ENCODE peak calls at places on chromosomes 6 and 20, in four cellular contexts. R is GM12878, H is HepG2, P is K562. Q is an unnamed sample.

GRCh38 chr6:110039996-110040383 is 61.9 kb downstream of the GPR6 start:
- DNase-seq in H (no peak), P (no peak), R (no peak), Q (peak; percentile 35)

GRCh38 chr6:163369122-163369521 is 45.4 kb upstream of the QKI start:
- DNase-seq in H (no peak), P (no peak), R (no peak), Q (no peak)

GRCh38 chr6:160004419-160005160 is 35.7 kb downstream of the IGF2R start:
- DNase-seq in H (no peak), R (no peak), P (no peak), Q (no peak)

GRCh38 chr20:46407671-46407996 is 1.2 kb upstream of the ELMO2 start:
- DNase-seq in P (no peak), H (no peak), R (no peak), Q (no peak)

GRCh38 chr6:16712931-16713484 is 48.3 kb downstream of the ATXN1 start:
- DNase-seq in P (peak; percentile 13), R (no peak), H (no peak), Q (no peak)

GRCh38 chr20:57076202-57076651 is 190.2 kb downstream of the BMP7 start:
- DNase-seq in H (peak; percentile 31), P (no peak), R (no peak), Q (no peak)

GRCh38 chr6:42547407-42548329 is 16.2 kb upstream of the UBR2 start:
- DNase-seq in R (no peak), P (peak; percentile 92), H (peak; percentile 48), Q (peak; percentile 88)

GRCh38 chr20:18314786-18315406 is 26.6 kb downstream of the ZNF133 start:
- DNase-seq in R (no peak), P (no peak), H (no peak), Q (no peak)

GRCh38 chr20:34634392-34634791 is 42.5 kb downstream of the PIGU start:
- DNase-seq in R (no peak), H (no peak), P (no peak), Q (no peak)

GRCh38 chr6:35484921-35485392 is 11.9 kb downstream of the TEAD3 start:
- DNase-seq in H (no peak), R (no peak), P (no peak), Q (no peak)

GRCh38 chr20:46324960-46325703 is 16.8 kb upstream of the CDH22 start:
- DNase-seq in P (peak; percentile 57), R (no peak), H (peak; percentile 69), Q (peak; percentile 62)

GRCh38 chr6:160426146-160426545 is 78.0 kb downstream of the SLC22A3 start:
- DNase-seq in R (no peak), P (no peak), H (no peak), Q (no peak)

GRCh38 chr6:82337688-82338257 is 25.8 kb upstream of the TPBG start:
- DNase-seq in P (no peak), R (no peak), H (no peak), Q (no peak)

GRCh38 chr6:126067080-126067479 is 80.7 kb downstream of the TRMT11 start:
- DNase-seq in H (no peak), P (no peak), R (no peak), Q (no peak)

GRCh38 chr6:122511193-122511924 is 39.8 kb upstream of the SERINC1 start:
- DNase-seq in R (no peak), H (no peak), P (no peak), Q (no peak)

GRCh38 chr6:31642798-31643570 is 9.5 kb downstream of the BAG6 start:
- DNase-seq in P (no peak), H (peak; percentile 56), R (no peak), Q (no peak)

GRCh38 chr20:52118233-52118632 is 73.3 kb downstream of the ZFP64 start:
- DNase-seq in H (no peak), P (no peak), R (no peak), Q (no peak)

GRCh38 chr6:104956663-104957294 is at the start of gene LIN28B:
- DNase-seq in R (no peak), H (peak; percentile 43), P (peak; percentile 41), Q (no peak)

GRCh38 chr6:70474751-70475150 is 61.4 kb downstream of the FAM135A start:
- DNase-seq in R (no peak), H (peak; percentile 4), P (peak; percentile 12), Q (no peak)

GRCh38 chr6:55734256-55734655 is 141.1 kb downstream of the BMP5 start:
- DNase-seq in R (no peak), P (no peak), H (no peak), Q (no peak)

GRCh38 chr6:137927777-137928218 is 60.7 kb downstream of the TNFAIP3 start:
- DNase-seq in H (no peak), R (peak; percentile 99), P (no peak), Q (no peak)

GRCh38 chr20:50987493-50988210 is 29.0 kb downstream of the MOCS3 start:
- DNase-seq in P (peak; percentile 71), H (peak; percentile 89), R (peak; percentile 16), Q (peak; percentile 69)

GRCh38 chr20:57652865-57653545 is 32.8 kb upstream of the ZBP1 start:
- DNase-seq in H (no peak), R (no peak), P (peak; percentile 14), Q (no peak)

GRCh38 chr20:17273711-17274110 is 46.9 kb downstream of the PCSK2 start:
- DNase-seq in P (no peak), R (no peak), H (no peak), Q (no peak)

GRCh38 chr6:140592877-140593276 is 1218.4 kb upstream of the CITED2 start:
- DNase-seq in R (no peak), H (no peak), P (no peak), Q (no peak)

DNA sequence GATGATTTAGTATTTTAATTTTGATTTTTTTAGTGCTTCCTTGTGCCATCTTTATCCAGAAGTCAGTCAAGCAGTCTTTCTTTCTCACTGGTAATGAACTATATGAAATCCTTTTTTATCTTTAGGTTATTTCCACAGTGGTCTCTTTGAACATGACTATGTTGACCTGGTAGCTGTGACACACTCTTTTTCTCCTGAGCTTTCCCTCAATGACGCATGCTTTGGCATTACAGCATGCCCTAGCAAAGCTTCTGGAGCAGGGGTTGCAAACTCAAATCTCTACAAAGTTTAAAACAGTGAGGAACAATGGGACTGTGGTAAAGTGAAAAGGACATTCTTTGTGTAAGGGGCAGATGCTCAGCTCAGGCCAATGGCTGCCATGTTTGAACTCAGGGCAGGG is 4.5 kb upstream of the PLAGL1 start:
- DNase-seq in P (no peak), R (no peak), H (no peak), Q (no peak)
- TF ChIP-seq NR2C2 in P (no peak), R (no peak), H (no peak), Q (no peak)

GRCh38 chr6:45607818-45608217 is 230.1 kb upstream of the SUPT3H start:
- DNase-seq in P (no peak), R (no peak), H (no peak), Q (no peak)
- TF ChIP-seq NR2C2 in P (no peak), R (no peak), H (no peak), Q (no peak)

GRCh38 chr6:11380969-11381744 is 148.7 kb upstream of the NEDD9 start:
- DNase-seq in H (no peak), R (no peak), P (no peak), Q (no peak)

GRCh38 chr6:11380549-11380948 is 148.1 kb upstream of the NEDD9 start:
- DNase-seq in P (no peak), R (no peak), H (no peak), Q (no peak)

GRCh38 chr6:11379805-11380204 is 147.3 kb upstream of the NEDD9 start:
- DNase-seq in R (no peak), P (no peak), H (no peak), Q (no peak)

GRCh38 chr6:11384531-11385309 is 152.3 kb upstream of the NEDD9 start:
- DNase-seq in R (no peak), H (no peak), P (no peak), Q (no peak)

DNA sequence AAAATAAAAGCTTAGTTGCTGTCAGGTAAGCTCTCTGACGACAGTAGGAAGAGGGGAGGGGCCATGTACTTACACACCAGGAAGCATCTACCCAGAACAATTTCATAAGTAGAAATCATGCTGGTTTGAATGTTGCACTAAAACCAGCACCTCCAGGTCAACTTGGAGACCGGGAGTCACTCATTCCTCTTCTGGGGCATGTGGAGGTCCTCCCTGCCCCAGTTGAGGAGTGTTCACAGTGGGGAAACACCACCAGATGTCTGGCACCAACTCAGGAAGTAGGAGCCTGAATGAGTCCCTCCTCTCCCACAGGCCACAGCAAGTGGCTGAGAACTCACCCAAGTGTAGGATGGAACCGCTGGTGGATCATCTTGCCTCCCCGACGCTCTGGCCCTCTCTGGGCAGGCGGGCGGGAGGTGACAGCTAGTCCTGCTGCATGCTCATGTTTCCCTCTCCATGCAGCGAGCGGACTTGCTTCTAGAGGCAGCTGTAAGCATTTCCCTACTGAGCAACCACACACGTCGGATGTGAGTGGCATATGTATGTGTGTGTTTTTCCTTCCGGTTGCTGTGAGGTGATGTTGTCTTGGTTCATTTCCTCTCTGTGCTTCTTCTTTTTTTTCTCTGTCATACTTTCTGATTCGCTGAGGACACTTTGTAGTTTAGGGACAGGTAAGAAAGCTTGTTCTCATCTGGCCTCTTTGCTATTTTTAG is 149.5 kb upstream of the NEDD9 start:
- DNase-seq in H (no peak), P (no peak), R (peak; percentile 92), Q (no peak)
- TF ChIP-seq NR2C2 in H (no peak), P (peak; percentile 68), R (no peak), Q (no peak)

GRCh38 chr6:53026526-53026925 is 31.4 kb upstream of the GSTA4 start:
- DNase-seq in R (no peak), H (no peak), P (no peak), Q (no peak)
- TF ChIP-seq NR2C2 in R (no peak), H (no peak), P (no peak), Q (no peak)

GRCh38 chr20:25286917-25287316 is 39.0 kb downstream of the PYGB start:
- DNase-seq in H (no peak), P (no peak), R (no peak), Q (peak; percentile 3)

GRCh38 chr20:25284131-25284601 is 36.3 kb downstream of the PYGB start:
- DNase-seq in R (no peak), P (no peak), H (no peak), Q (peak; percentile 1)

GRCh38 chr20:25285856-25286798 is 38.2 kb downstream of the PYGB start:
- DNase-seq in P (no peak), H (no peak), R (no peak), Q (peak; percentile 5)

GRCh38 chr20:25283221-25283951 is 35.5 kb downstream of the PYGB start:
- DNase-seq in H (no peak), R (no peak), P (no peak), Q (peak; percentile 5)

GRCh38 chr20:25285091-25285647 is 37.3 kb downstream of the PYGB start:
- DNase-seq in P (no peak), R (no peak), H (no peak), Q (peak; percentile 26)
- TF ChIP-seq NR2C2 in P (no peak), R (no peak), H (no peak), Q (no peak)